ENCODE peak calls at places on chromosomes 16 and 17, in ten cellular contexts. X is mucosa of descending colon; J is HCT116; A is neural progenitor cell; E is A673; R is stomach; L is left ventricle myocardium inferior; V is AG04450; T is CD8-positive, alpha-beta memory T cell; D is right cardiac atrium. Q is an unnamed sample.

GRCh38 chr17:14301761-14302401 is 1.0 kb downstream of the HS3ST3B1 start:
- DNase-seq in L (peak; percentile 33), D (peak; percentile 71), X (peak; percentile 50), E (no peak), T (peak; percentile 36), A (peak; percentile 48), R (peak; percentile 48), J (no peak), V (no peak), Q (no peak)

GRCh38 chr17:75619506-75620431 is 13.5 kb upstream of the SMIM5 start:
- DNase-seq in E (peak; percentile 57), T (no peak), V (peak; percentile 11), J (no peak), R (no peak), X (no peak), A (peak; percentile 80), D (peak; percentile 55), L (peak; percentile 21), Q (no peak)

GRCh38 chr16:23333962-23334361 is 31.9 kb downstream of the SCNN1B start:
- DNase-seq in R (no peak), J (no peak), L (no peak), V (no peak), X (no peak), A (no peak), T (no peak), D (no peak), E (no peak), Q (no peak)

GRCh38 chr17:35801583-35802224 is 6.3 kb upstream of the MMP28 start:
- DNase-seq in X (peak; percentile 81), V (no peak), D (peak; percentile 94), L (peak; percentile 82), J (no peak), T (no peak), E (peak; percentile 27), A (no peak), R (peak; percentile 72), Q (no peak)

GRCh38 chr17:14316131-14316854 is 15.4 kb downstream of the HS3ST3B1 start:
- DNase-seq in L (no peak), J (no peak), V (no peak), D (no peak), X (no peak), T (no peak), R (no peak), A (peak; percentile 26), E (no peak), Q (no peak)

GRCh38 chr17:8122923-8123694 is 797 bp downstream of the HES7 start:
- DNase-seq in E (peak; percentile 71), D (peak; percentile 77), A (peak; percentile 59), V (no peak), X (no peak), L (no peak), R (no peak), J (no peak), T (no peak), Q (no peak)

GRCh38 chr17:27540300-27541105 is 84.3 kb downstream of the KSR1 start:
- DNase-seq in X (peak; percentile 67), J (no peak), T (no peak), A (no peak), L (peak; percentile 76), E (no peak), D (peak; percentile 95), V (peak; percentile 99), R (peak; percentile 92), Q (no peak)

GRCh38 chr16:76910931-76911330 is 280.1 kb upstream of the MON1B start:
- DNase-seq in R (no peak), A (no peak), L (no peak), X (no peak), D (no peak), V (peak; percentile 23), E (no peak), T (no peak), J (no peak), Q (no peak)

GRCh38 chr17:44074911-44075285 is 4.4 kb downstream of the G6PC3 start:
- DNase-seq in X (no peak), J (no peak), L (no peak), A (no peak), T (no peak), R (no peak), E (no peak), D (no peak), V (no peak), Q (no peak)

GRCh38 chr16:27803775-27804549 is 254.0 kb downstream of the KATNIP start:
- DNase-seq in V (no peak), X (no peak), A (no peak), T (no peak), E (no peak), L (no peak), J (no peak), D (no peak), R (no peak), Q (no peak)

GRCh38 chr16:69501956-69502457 is 63.8 kb upstream of the NFAT5 start:
- DNase-seq in X (no peak), D (no peak), A (no peak), T (no peak), R (no peak), J (no peak), L (no peak), V (no peak), E (no peak), Q (no peak)

GRCh38 chr17:59521465-59522126 is 43.8 kb upstream of the DHX40 start:
- DNase-seq in V (peak; percentile 21), X (peak; percentile 62), J (peak; percentile 49), A (peak; percentile 73), D (peak; percentile 51), L (peak; percentile 25), E (peak; percentile 78), T (peak; percentile 34), R (peak; percentile 58), Q (no peak)

DNA sequence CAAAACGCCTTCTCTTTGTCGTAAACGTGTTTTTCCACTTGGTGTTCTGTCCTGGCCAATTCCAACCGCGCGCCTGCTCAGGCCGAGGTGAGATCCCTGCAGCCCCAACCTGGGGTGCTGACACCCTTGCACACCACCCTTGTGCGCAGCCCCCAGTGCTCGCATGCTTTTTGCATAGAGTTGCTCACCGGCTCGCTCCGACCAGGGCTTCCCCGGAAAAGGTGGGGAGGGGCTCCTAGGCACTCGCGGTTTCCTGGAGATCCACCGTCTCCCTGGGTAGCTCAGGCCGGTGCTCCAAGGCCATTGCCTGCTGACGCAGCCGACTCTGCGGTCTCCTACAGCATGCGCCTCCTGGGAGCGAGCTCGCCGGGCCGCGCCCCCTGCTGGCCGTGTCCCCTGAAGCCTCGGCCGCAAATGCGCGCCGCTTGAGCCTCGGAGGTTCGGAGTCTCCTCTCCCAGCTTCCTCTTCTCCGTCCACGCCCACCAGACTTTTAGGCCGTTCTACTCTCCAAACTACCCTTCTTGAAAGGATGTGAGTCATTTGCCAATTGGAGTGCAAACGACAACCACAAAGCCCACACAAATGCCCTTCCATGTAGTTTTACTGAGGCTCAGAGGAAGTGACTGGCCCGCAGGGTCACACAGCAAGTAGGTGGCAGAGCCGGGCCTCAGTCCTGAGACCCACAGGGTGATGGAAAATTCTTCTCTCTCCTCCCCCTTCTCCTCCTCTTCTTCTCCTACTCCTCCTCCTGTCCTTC is 7.2 kb upstream of the PDP2 start:
- DNase-seq in R (peak; percentile 91), J (peak; percentile 89), D (peak; percentile 96), A (peak; percentile 88), V (peak; percentile 94), E (peak; percentile 97), X (peak; percentile 94), L (peak; percentile 92), T (peak; percentile 84), Q (peak; percentile 98)
- H3K4me3 ChIP-seq in R (peak overlapping the region; percentile 35), J (peak overlapping the region; percentile 57), D (peak overlapping the region; percentile 1), A (peak overlapping the region; percentile 40), V (peak overlapping the region; percentile 57), E (peak overlapping the region; percentile 41), X (no peak overlapping the region), L (peak overlapping the region; percentile 56), T (peak overlapping the region; percentile 69), Q (no peak overlapping the region)

GRCh38 chr16:87917503-87917902 is 18.8 kb downstream of the CA5A start:
- DNase-seq in X (no peak), V (no peak), E (no peak), D (no peak), J (no peak), A (no peak), L (no peak), R (no peak), T (no peak), Q (no peak)

GRCh38 chr16:87921236-87921773 is 15.0 kb downstream of the CA5A start:
- DNase-seq in A (no peak), V (no peak), T (no peak), R (peak; percentile 73), D (no peak), X (no peak), J (peak; percentile 15), E (no peak), L (no peak), Q (no peak)

GRCh38 chr16:87919681-87919994 is 16.7 kb downstream of the CA5A start:
- DNase-seq in A (peak; percentile 42), L (no peak), J (no peak), X (no peak), D (no peak), E (no peak), V (no peak), R (no peak), T (no peak), Q (no peak)

GRCh38 chr16:87918314-87918713 is 18.0 kb downstream of the CA5A start:
- DNase-seq in X (no peak), J (no peak), D (peak; percentile 70), E (no peak), V (no peak), L (no peak), R (no peak), A (no peak), T (no peak), Q (no peak)

GRCh38 chr16:87918866-87919680 is 17.3 kb downstream of the CA5A start:
- DNase-seq in T (no peak), X (no peak), V (no peak), L (peak; percentile 63), R (no peak), E (no peak), J (no peak), A (no peak), D (peak; percentile 65), Q (no peak)
- H3K4me3 ChIP-seq in T (no peak overlapping the region), X (no peak overlapping the region), V (no peak overlapping the region), L (peak overlapping the region; percentile 11), R (no peak overlapping the region), E (no peak overlapping the region), J (no peak overlapping the region), A (no peak overlapping the region), D (peak overlapping the region; percentile 7), Q (no peak overlapping the region)

GRCh38 chr17:56482229-56482628 is 111.3 kb upstream of the NOG start:
- DNase-seq in D (no peak), J (no peak), V (no peak), R (no peak), E (no peak), A (no peak), T (no peak), L (no peak), X (no peak), Q (no peak)
- H3K4me3 ChIP-seq in D (no peak overlapping the region), J (no peak overlapping the region), V (no peak overlapping the region), R (no peak overlapping the region), E (no peak overlapping the region), A (no peak overlapping the region), T (no peak overlapping the region), L (no peak overlapping the region), X (no peak overlapping the region), Q (no peak overlapping the region)

DNA sequence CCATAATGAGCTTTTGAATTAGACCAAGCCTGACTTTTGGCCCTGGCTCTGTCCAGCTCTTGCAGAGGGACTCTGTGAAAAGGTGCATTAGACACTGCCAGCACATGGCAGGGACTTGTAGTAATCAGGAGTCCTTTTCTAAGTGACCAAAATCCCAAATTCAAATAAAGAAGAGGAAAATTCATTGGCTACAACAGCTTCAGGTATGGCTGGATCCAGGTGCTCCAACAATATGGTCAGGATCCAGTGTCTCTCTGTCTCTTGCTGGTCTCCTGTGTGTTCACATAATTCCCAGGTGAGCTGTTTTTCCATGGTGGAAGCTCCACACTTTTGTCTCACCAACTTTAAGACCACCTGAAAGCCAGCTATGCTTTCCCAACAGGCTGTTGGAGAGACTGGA is 358.8 kb upstream of the TNRC6C start:
- DNase-seq in D (no peak), X (no peak), J (no peak), L (no peak), T (no peak), E (no peak), R (no peak), V (no peak), A (no peak), Q (no peak)
- H3K4me3 ChIP-seq in D (no peak overlapping the region), X (no peak overlapping the region), J (no peak overlapping the region), L (no peak overlapping the region), T (no peak overlapping the region), E (no peak overlapping the region), R (no peak overlapping the region), V (no peak overlapping the region), A (no peak overlapping the region), Q (no peak overlapping the region)

Q was measured in keratinocyte.